ENCODE peak calls at places on chromosomes 1 and 21, in four cellular contexts. W is mesendoderm, F is H9, K is H1. P is an unnamed sample.

GRCh38 chr1:96843196-96843595 is 121.6 kb downstream of the PTBP2 start:
- DNase-seq in W (no peak), K (no peak), F (no peak), P (no peak)

GRCh38 chr1:14968251-14968812 is 185.2 kb upstream of the TMEM51 start:
- DNase-seq in W (no peak), F (no peak), K (no peak), P (peak; percentile 67)

GRCh38 chr1:34199927-34200326 is 23.2 kb downstream of the C1orf94 start:
- DNase-seq in W (no peak), K (no peak), F (no peak), P (peak; percentile 9)

GRCh38 chr1:31412732-31413404 is at the start of gene SERINC2:
- DNase-seq in W (peak; percentile 42), K (peak; percentile 81), F (peak; percentile 69), P (peak; percentile 52)

GRCh38 chr21:34510148-34511142 is 1.6 kb downstream of the KCNE1 start:
- DNase-seq in K (peak; percentile 88), W (peak; percentile 88), F (peak; percentile 88), P (peak; percentile 77)

GRCh38 chr21:46122758-46123683 is 25.1 kb downstream of the COL6A2 start:
- DNase-seq in W (no peak), K (no peak), F (no peak), P (no peak)

GRCh38 chr21:43824883-43825609 is 35.7 kb downstream of the RRP1 start:
- DNase-seq in W (no peak), F (no peak), K (no peak), P (no peak)

GRCh38 chr1:53061859-53062714 is at the start of gene PODN:
- DNase-seq in F (no peak), W (no peak), K (peak; percentile 66), P (no peak)

GRCh38 chr1:117375327-117375726 is 8.1 kb downstream of the MAN1A2 start:
- DNase-seq in W (no peak), F (no peak), K (no peak), P (no peak)

GRCh38 chr1:37588939-37589338 is 6.8 kb downstream of the GNL2 start:
- DNase-seq in F (no peak), W (no peak), K (no peak), P (no peak)

GRCh38 chr1:107590895-107591622 is 373.9 kb downstream of the VAV3 start:
- DNase-seq in K (no peak), W (no peak), F (no peak), P (no peak)

GRCh38 chr1:10564063-10564462 is 89.3 kb downstream of the PEX14 start:
- DNase-seq in K (no peak), F (no peak), W (no peak), P (no peak)

GRCh38 chr21:36747114-36747814 is 48.3 kb downstream of the SIM2 start:
- DNase-seq in W (peak; percentile 43), F (peak; percentile 58), K (no peak), P (peak; percentile 54)

GRCh38 chr1:219560856-219561255 is 52.0 kb downstream of the ZC3H11B start:
- DNase-seq in W (no peak), K (no peak), F (no peak), P (no peak)

GRCh38 chr1:9625761-9626160 is 25.8 kb upstream of the PIK3CD start:
- DNase-seq in K (no peak), W (no peak), F (no peak), P (no peak)

GRCh38 chr1:209926045-209926444 is 12.0 kb upstream of the SYT14 start:
- DNase-seq in W (no peak), K (no peak), F (no peak), P (no peak)

GRCh38 chr1:36497207-36497606 is 14.5 kb upstream of the CSF3R start:
- DNase-seq in K (no peak), W (no peak), F (no peak), P (no peak)

GRCh38 chr21:45768011-45768740 is 124.7 kb downstream of the PCBP3 start:
- DNase-seq in W (no peak), F (no peak), K (no peak), P (no peak)

GRCh38 chr1:1305300-1306069 is 2.2 kb downstream of the ACAP3 start:
- DNase-seq in F (peak; percentile 56), W (peak; percentile 72), K (no peak), P (no peak)

GRCh38 chr1:125065092-125065820 is 3880.5 kb downstream of the SRGAP2C start:
- DNase-seq in F (no peak), W (no peak), K (no peak), P (no peak)

GRCh38 chr1:108523829-108524228 is 36.1 kb upstream of the EEIG2 start:
- DNase-seq in K (no peak), W (no peak), F (no peak), P (no peak)

GRCh38 chr1:241156231-241156965 is 200.6 kb downstream of the RGS7 start:
- DNase-seq in K (no peak), W (peak; percentile 27), F (no peak), P (no peak)

GRCh38 chr1:26237230-26237966 is 3.4 kb downstream of the CEP85 start:
- DNase-seq in F (no peak), W (no peak), K (no peak), P (no peak)

GRCh38 chr1:77188770-77189169 is 30.5 kb downstream of the PIGK start:
- DNase-seq in W (no peak), F (no peak), K (no peak), P (no peak)

GRCh38 chr1:43172532-43172972 is 422 bp downstream of the CFAP57 start:
- DNase-seq in K (no peak), W (peak; percentile 93), F (peak; percentile 89), P (peak; percentile 75)

GRCh38 chr1:33146038-33146437 is 35.8 kb downstream of the TRIM62 start:
- DNase-seq in K (no peak), W (no peak), F (no peak), P (no peak)

GRCh38 chr1:36367798-36368197 is 17.9 kb downstream of the STK40 start:
- DNase-seq in W (no peak), K (no peak), F (no peak), P (no peak)

GRCh38 chr1:153794671-153795324 is 19.6 kb downstream of the SLC27A3 start:
- DNase-seq in K (peak; percentile 52), W (no peak), F (peak; percentile 33), P (no peak)

GRCh38 chr1:6330410-6330827 is 63.1 kb downstream of the ACOT7 start:
- DNase-seq in K (no peak), W (no peak), F (no peak), P (no peak)

GRCh38 chr1:94335950-94336349 is 82.2 kb upstream of the ABCD3 start:
- DNase-seq in W (peak; percentile 93), F (peak; percentile 67), K (no peak), P (peak; percentile 71)

GRCh38 chr21:14366998-14367397 is 15.9 kb downstream of the HSPA13 start:
- DNase-seq in W (no peak), F (no peak), K (no peak), P (no peak)

GRCh38 chr1:157138220-157139124 is at the start of gene ETV3:
- DNase-seq in F (peak; percentile 94), K (peak; percentile 89), W (peak; percentile 97), P (peak; percentile 96)

GRCh38 chr1:213727853-213728592 is 259.8 kb upstream of the PROX1 start:
- DNase-seq in W (peak; percentile 14), K (no peak), F (no peak), P (no peak)

GRCh38 chr21:43305336-43305665 is 121.6 kb downstream of the SIK1 start:
- DNase-seq in F (no peak), K (no peak), W (no peak), P (no peak)

GRCh38 chr1:201307760-201308499 is 24.6 kb downstream of the PKP1 start:
- DNase-seq in F (no peak), K (no peak), W (peak; percentile 65), P (peak; percentile 83)

GRCh38 chr1:218718216-218718615 is 373.1 kb downstream of the TGFB2 start:
- DNase-seq in K (no peak), F (no peak), W (no peak), P (no peak)

GRCh38 chr1:112762541-112763141 is 47.5 kb upstream of the PPM1J start:
- DNase-seq in K (no peak), F (no peak), W (peak; percentile 23), P (peak; percentile 74)

DNA sequence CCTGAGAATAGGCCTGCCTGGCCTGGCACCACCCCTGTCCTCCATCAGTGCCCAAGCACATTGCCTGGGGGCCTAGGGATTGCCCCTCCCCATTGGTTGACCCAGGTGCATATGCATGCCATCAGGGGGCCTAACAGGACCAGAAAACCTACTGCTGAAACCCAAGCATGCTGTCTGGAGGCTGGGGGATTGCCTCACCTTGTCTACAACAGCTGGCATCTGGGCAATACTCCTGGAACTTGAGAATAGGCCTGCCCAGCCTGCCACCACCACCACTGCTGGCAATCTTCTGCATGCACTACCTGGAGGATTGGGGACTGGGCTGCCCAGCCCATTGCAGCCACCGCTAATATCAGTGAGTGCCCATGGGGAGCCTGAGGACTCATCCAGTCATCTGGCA is 56.1 kb upstream of the BCL10 start:
- DNase-seq in K (no peak), W (no peak), F (no peak), P (no peak)
- H3K4me1 ChIP-seq in K (no peaks in the 10 kb centered on the region), W (peaks cover 9% of the 10 kb centered on the region), F (peaks cover 18% of the 10 kb centered on the region), P (peaks cover 16% of the 10 kb centered on the region)

DNA sequence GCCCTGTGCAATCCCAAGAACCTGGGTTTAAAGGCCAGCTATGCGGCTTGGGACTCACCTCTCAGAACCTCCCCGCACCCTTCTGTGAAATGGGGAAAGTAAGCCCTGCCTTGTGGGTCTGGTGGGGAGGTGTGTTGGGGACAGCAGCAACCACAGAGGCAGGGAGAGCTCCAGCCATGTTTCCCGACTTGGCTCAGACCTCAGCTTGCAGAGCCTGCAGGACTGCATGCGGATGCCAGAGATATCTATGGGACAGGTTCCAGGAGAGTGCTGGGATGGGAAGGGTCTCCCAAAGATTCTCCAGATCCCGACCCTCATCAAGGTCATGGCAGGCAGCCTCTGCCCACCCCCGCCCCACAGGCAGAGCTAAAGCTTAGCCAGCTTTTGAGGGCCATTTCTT is 20.2 kb downstream of the PADI1 start:
- DNase-seq in F (no peak), W (no peak), K (no peak), P (no peak)
- H2AK5ac ChIP-seq in F (no peak overlapping the region), W (no peak overlapping the region), K (no peak overlapping the region), P (no peak overlapping the region)

GRCh38 chr1:185663771-185664296 is 70.4 kb upstream of the HMCN1 start:
- DNase-seq in F (no peak), K (no peak), W (no peak), P (no peak)
- H3K79me2 ChIP-seq in F (no peaks in the 10 kb centered on the region), K (no peaks in the 10 kb centered on the region), W (no peaks in the 10 kb centered on the region), P (no peaks in the 10 kb centered on the region)

DNA sequence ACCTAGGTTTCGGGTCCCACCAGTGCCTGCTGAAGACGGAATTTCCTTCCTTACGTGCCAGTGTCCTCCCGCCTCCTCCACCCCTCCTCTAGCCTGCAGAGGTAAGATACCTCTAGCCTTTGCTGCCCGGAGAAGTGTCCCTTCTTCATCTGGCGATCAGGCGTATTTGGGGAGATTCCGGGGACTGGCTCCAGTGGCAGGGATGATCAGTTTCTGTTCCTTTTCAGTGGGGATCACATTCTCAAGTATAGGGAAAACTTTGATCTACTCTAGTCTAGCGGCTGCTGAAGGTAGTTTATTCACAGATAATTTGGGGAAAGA is 668 bp downstream of the CEP350 start:
- DNase-seq in K (no peak), W (peak; percentile 76), F (no peak), P (peak; percentile 54)
- H3K4me1 ChIP-seq in K (no peaks in the 10 kb centered on the region), W (no peaks in the 10 kb centered on the region), F (no peaks in the 10 kb centered on the region), P (no peaks in the 10 kb centered on the region)

GRCh38 chr1:55826413-55827080 is 611.4 kb upstream of the USP24 start:
- DNase-seq in F (no peak), W (no peak), K (no peak), P (peak; percentile 87)
- H2AK5ac ChIP-seq in F (no peak overlapping the region), W (no peak overlapping the region), K (no peak overlapping the region), P (peak overlapping the region; percentile 88)